ENCODE peak calls at places on chromosomes 6 and 20, in ten cellular contexts. H is sigmoid colon, C is prostate gland, S is upper lobe of left lung, J is esophagus muscularis mucosa, Y is GM12878, Z is breast epithelium, G is transverse colon, R is H1, O is spleen. I is an unnamed sample.

GRCh38 chr20:11712611-11713160 is 205.0 kb upstream of the BTBD3 start:
- DNase-seq in R (no peak), Y (no peak), J (no peak), G (no peak), S (no peak), O (no peak), C (no peak), H (no peak), Z (no peak), I (no peak)

GRCh38 chr6:149855741-149856140 is 8.4 kb downstream of the LRP11 start:
- DNase-seq in R (no peak), G (no peak), C (peak), O (no peak), S (no peak), H (no peak), J (no peak), Z (no peak), Y (no peak), I (no peak)

GRCh38 chr20:47241345-47241781 is 115.1 kb downstream of the ZMYND8 start:
- DNase-seq in R (no peak), O (no peak), G (peak), H (peak), C (no peak), Y (no peak), J (no peak), S (no peak), Z (no peak), I (no peak)

GRCh38 chr6:148566664-148567350 is 180.0 kb upstream of the UST start:
- DNase-seq in C (no peak), Z (no peak), O (no peak), J (no peak), H (no peak), G (no peak), S (no peak), Y (no peak), R (no peak), I (no peak)

GRCh38 chr6:31742894-31743293 is 3.1 kb downstream of the MSH5 start:
- DNase-seq in J (no peak), H (no peak), Y (no peak), R (no peak), S (no peak), C (no peak), G (no peak), Z (no peak), O (no peak), I (no peak)

GRCh38 chr6:66336171-66336570 is 629.1 kb upstream of the EYS start:
- DNase-seq in J (no peak), O (no peak), Y (no peak), S (no peak), C (no peak), H (no peak), G (no peak), Z (no peak), R (no peak), I (no peak)

GRCh38 chr6:3808759-3809514 is 40.2 kb upstream of the FAM50B start:
- DNase-seq in H (peak), C (no peak), Y (no peak), Z (no peak), O (no peak), G (peak), S (no peak), R (no peak), J (no peak), I (no peak)

GRCh38 chr6:1701668-1702353 is 92.1 kb downstream of the FOXC1 start:
- DNase-seq in Z (no peak), J (no peak), H (no peak), Y (no peak), O (no peak), G (no peak), C (no peak), R (no peak), S (no peak), I (no peak)

GRCh38 chr6:45382391-45382790 is 4.7 kb upstream of the SUPT3H start:
- DNase-seq in Y (no peak), O (no peak), R (no peak), J (no peak), Z (no peak), S (no peak), C (no peak), G (no peak), H (no peak), I (no peak)

GRCh38 chr6:4295789-4296165 is 160.4 kb upstream of the ECI2 start:
- DNase-seq in R (no peak), Y (no peak), O (no peak), C (no peak), G (no peak), H (no peak), S (no peak), Z (no peak), J (peak), I (peak)

GRCh38 chr6:15132854-15133670 is 112.8 kb upstream of the JARID2 start:
- DNase-seq in S (no peak), Y (no peak), H (peak), O (no peak), R (no peak), C (no peak), Z (no peak), G (no peak), J (no peak), I (no peak)

GRCh38 chr6:128057541-128058335 is 156.9 kb upstream of the THEMIS start:
- DNase-seq in H (no peak), C (no peak), J (no peak), O (no peak), R (no peak), Y (no peak), S (no peak), G (no peak), Z (no peak), I (no peak)

GRCh38 chr6:35146453-35146852 is 5.3 kb upstream of the TCP11 start:
- DNase-seq in J (no peak), R (no peak), C (peak), O (no peak), G (peak), Z (no peak), H (no peak), S (no peak), Y (no peak), I (no peak)

GRCh38 chr6:96909826-96910225 is 12.1 kb upstream of the NDUFAF4 start:
- DNase-seq in G (peak), S (no peak), R (no peak), H (no peak), J (no peak), O (no peak), Y (no peak), C (no peak), Z (no peak), I (no peak)

GRCh38 chr6:99613705-99614429 is 7.2 kb downstream of the PRDM13 start:
- DNase-seq in S (peak), J (no peak), Z (no peak), O (no peak), C (no peak), H (no peak), R (no peak), G (no peak), Y (no peak), I (no peak)

GRCh38 chr20:16228722-16229121 is 344.5 kb downstream of the KIF16B start:
- DNase-seq in R (no peak), Z (no peak), Y (no peak), H (no peak), O (no peak), S (no peak), J (no peak), G (no peak), C (no peak), I (no peak)

GRCh38 chr6:38273325-38273724 is 366.4 kb downstream of the BTBD9 start:
- DNase-seq in H (no peak), R (no peak), S (no peak), C (no peak), Y (no peak), O (no peak), G (no peak), J (no peak), Z (no peak), I (no peak)

GRCh38 chr6:71888720-71889340 is 2.5 kb downstream of the RIMS1 start:
- DNase-seq in H (no peak), S (no peak), O (no peak), Y (no peak), R (no peak), J (no peak), C (no peak), G (no peak), Z (no peak), I (no peak)

GRCh38 chr20:56501116-56501515 is 23.4 kb upstream of the FAM209A start:
- DNase-seq in O (no peak), G (no peak), J (no peak), Z (no peak), Y (no peak), C (no peak), H (no peak), R (no peak), S (no peak), I (no peak)

GRCh38 chr20:56503911-56504310 is 20.6 kb upstream of the FAM209A start:
- DNase-seq in Y (no peak), J (no peak), Z (no peak), R (no peak), G (no peak), S (no peak), O (no peak), H (no peak), C (no peak), I (no peak)

GRCh38 chr20:56506103-56506502 is 18.4 kb upstream of the FAM209A start:
- DNase-seq in C (no peak), J (no peak), H (no peak), R (no peak), G (no peak), O (no peak), S (no peak), Y (no peak), Z (no peak), I (no peak)

GRCh38 chr20:56504373-56505005 is 20.1 kb upstream of the FAM209A start:
- DNase-seq in H (no peak), R (no peak), Y (no peak), S (no peak), Z (no peak), G (no peak), O (no peak), J (no peak), C (no peak), I (no peak)
- TF ChIP-seq CTCF in H (no peak), R (peak), Y (peak), S (no peak), Z (no peak), G (peak), O (no peak), J (no peak), C (no peak), I (no peak)

GRCh38 chr20:32482251-32483220 is 102.6 kb downstream of the NOL4L start:
- DNase-seq in J (no peak), Z (no peak), S (peak), O (peak), G (peak), Y (no peak), R (no peak), C (no peak), H (peak), I (no peak)
- TF ChIP-seq POLR2AphosphoS5 in J (no peak), Z (no peak), S (peak), O (peak), G (peak), Y (no peak), R (no peak), C (no peak), H (no peak), I (no peak)

GRCh38 chr6:19269341-19269898 is 567.8 kb upstream of the ID4 start:
- DNase-seq in G (no peak), C (no peak), Z (no peak), H (peak), J (no peak), Y (no peak), S (no peak), R (no peak), O (no peak), I (no peak)
- TF ChIP-seq POLR2A in G (no peak), C (no peak), Z (no peak), H (no peak), J (no peak), Y (no peak), S (no peak), R (no peak), O (no peak), I (no peak)

GRCh38 chr6:22145823-22146379 is 150.9 kb downstream of the PRL start:
- DNase-seq in Z (no peak), O (no peak), H (no peak), C (no peak), R (peak), Y (no peak), S (no peak), J (no peak), G (no peak), I (no peak)
- TF ChIP-seq CTCF in Z (no peak), O (no peak), H (peak), C (no peak), R (no peak), Y (no peak), S (no peak), J (peak), G (no peak), I (no peak)

GRCh38 chr6:81838724-81839425 is 86.4 kb upstream of the TENT5A start:
- DNase-seq in Z (no peak), H (no peak), C (no peak), J (no peak), G (no peak), S (no peak), O (no peak), R (no peak), Y (no peak), I (no peak)

GRCh38 chr6:81842254-81842653 is 89.8 kb upstream of the TENT5A start:
- DNase-seq in H (no peak), R (no peak), S (no peak), G (no peak), J (no peak), Z (no peak), O (no peak), Y (no peak), C (no peak), I (no peak)

GRCh38 chr6:81843302-81843701 is 90.8 kb upstream of the TENT5A start:
- DNase-seq in C (no peak), Y (no peak), Z (no peak), S (no peak), O (no peak), G (no peak), J (no peak), R (no peak), H (no peak), I (no peak)

GRCh38 chr6:81834141-81834621 is 81.7 kb upstream of the TENT5A start:
- DNase-seq in O (no peak), J (no peak), G (peak), Z (no peak), S (no peak), C (no peak), Y (no peak), H (no peak), R (no peak), I (no peak)

GRCh38 chr6:81838031-81838430 is 85.5 kb upstream of the TENT5A start:
- DNase-seq in H (no peak), R (no peak), S (no peak), Y (no peak), G (no peak), J (no peak), O (no peak), Z (no peak), C (no peak), I (no peak)
- TF ChIP-seq POLR2AphosphoS5 in H (no peak), R (no peak), S (no peak), Y (no peak), G (peak), J (no peak), O (no peak), Z (no peak), C (no peak), I (no peak)

DNA sequence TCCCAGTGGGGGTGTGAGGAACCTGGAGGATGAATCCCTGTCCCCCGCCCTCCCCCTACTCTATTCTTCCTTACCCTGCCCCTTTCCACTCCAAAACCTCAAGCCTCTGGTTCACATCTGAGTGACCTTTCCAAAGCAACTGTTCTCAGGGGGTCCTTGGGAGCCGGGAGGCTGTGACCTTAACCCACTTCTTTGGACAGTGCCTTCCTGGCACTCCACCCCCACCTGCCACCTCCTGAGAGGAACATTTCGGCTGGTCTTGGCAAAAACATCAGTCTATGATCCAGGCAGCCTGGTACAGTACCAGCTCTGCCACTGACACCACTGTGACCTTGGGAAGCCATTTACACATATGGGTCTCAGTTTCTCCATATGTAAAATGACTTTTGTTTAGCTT is 121.7 kb downstream of the MRPL14 start:
- DNase-seq in J (no peak), O (no peak), G (no peak), C (no peak), H (no peak), R (no peak), Z (no peak), Y (no peak), S (no peak), I (no peak)
- TF ChIP-seq POLR2A in J (no peak), O (no peak), G (no peak), C (no peak), H (no peak), R (no peak), Z (no peak), Y (no peak), S (no peak), I (no peak)

DNA sequence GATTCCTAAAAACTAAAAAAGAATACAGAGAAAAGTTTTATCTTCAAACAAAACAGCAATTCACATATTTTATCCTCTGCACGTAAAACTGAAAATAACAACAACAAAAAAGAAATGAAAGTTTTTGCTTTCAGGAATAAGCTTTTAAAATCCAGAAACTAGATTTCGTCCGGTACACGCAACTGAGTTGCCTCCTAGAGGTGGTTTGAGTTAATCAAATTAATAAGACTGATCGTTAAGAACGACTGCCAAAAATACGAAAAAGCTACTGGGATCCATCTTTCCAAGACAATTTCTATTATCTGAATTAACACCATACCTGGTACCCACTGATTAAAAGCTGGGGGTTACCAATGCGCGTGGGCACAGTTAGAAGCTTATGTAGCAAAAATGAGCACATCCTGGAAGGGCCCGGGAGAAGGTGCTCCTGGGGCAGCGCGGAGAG is 679 bp downstream of the PDCD2 start:
- DNase-seq in S (no peak), O (no peak), C (no peak), Y (no peak), J (no peak), G (no peak), H (no peak), Z (no peak), R (no peak), I (no peak)
- TF ChIP-seq CTCF in S (no peak), O (no peak), C (no peak), Y (no peak), J (no peak), G (no peak), H (no peak), Z (no peak), R (no peak), I (no peak)

GRCh38 chr6:57257911-57258541 is 35.9 kb upstream of the RAB23 start:
- DNase-seq in J (no peak), C (no peak), Y (no peak), Z (no peak), R (no peak), H (no peak), S (no peak), G (no peak), O (no peak), I (no peak)
- TF ChIP-seq POLR2AphosphoS5 in J (peak), C (peak), Y (no peak), Z (no peak), R (no peak), H (peak), S (no peak), G (peak), O (no peak), I (peak)

I was measured in vagina.